ENCODE peak calls at places on chromosomes 6 and 20, in five cellular contexts. Z is GM12878, Y is HepG2, E is K562, Q is A549. T is an unnamed sample.

GRCh38 chr6:25360611-25361010 is 81.4 kb downstream of the CARMIL1 start:
- DNase-seq in Z (no peak), Y (no peak), Q (no peak), E (no peak), T (no peak)

GRCh38 chr6:39029156-39030011 is 19.2 kb upstream of the GLP1R start:
- DNase-seq in Z (no peak), E (peak), Q (peak), Y (peak), T (peak)

GRCh38 chr6:134585529-134585873 is 267.6 kb upstream of the SGK1 start:
- DNase-seq in Q (no peak), Z (no peak), Y (no peak), E (peak), T (no peak)

GRCh38 chr20:24667689-24668383 is 198.4 kb downstream of the SYNDIG1 start:
- DNase-seq in Z (no peak), Q (no peak), Y (no peak), E (no peak), T (no peak)

GRCh38 chr20:42051935-42052334 is 433.8 kb upstream of the CHD6 start:
- DNase-seq in Q (no peak), Z (no peak), Y (no peak), E (no peak), T (no peak)

GRCh38 chr6:47908271-47908670 is 126.4 kb downstream of the OPN5 start:
- DNase-seq in E (no peak), Q (no peak), Z (no peak), Y (no peak), T (no peak)

GRCh38 chr6:41372526-41373366 is 37.3 kb downstream of the NCR2 start:
- DNase-seq in Z (no peak), Q (no peak), Y (peak), E (no peak), T (no peak)

GRCh38 chr20:52402950-52403349 is 211.4 kb upstream of the ZFP64 start:
- DNase-seq in Y (no peak), Z (no peak), Q (no peak), E (no peak), T (no peak)

GRCh38 chr20:6680441-6680840 is 87.0 kb upstream of the BMP2 start:
- DNase-seq in Q (no peak), E (no peak), Y (no peak), Z (no peak), T (no peak)

GRCh38 chr6:408599-409102 is 17.1 kb downstream of the IRF4 start:
- DNase-seq in Y (peak), E (peak), Z (no peak), Q (peak), T (peak)

DNA sequence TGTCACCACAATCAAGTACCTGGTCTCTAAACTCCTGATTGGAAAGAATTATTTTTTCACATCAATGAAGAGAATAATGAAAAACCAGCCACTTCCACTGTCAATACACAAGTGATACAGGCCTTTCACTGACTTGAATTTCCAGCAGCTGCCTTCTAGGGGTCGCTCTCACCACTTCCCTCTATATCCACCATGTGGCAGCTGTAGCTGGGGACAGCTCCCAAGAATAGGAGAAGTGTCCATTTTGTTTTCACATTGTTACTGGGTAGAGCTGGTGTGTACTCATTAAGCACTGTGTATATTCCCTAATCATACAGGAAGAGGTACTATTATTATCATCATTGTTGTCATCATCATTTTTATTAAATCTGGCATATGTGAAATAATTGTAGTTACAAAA is 438.4 kb upstream of the SPTLC3 start:
- DNase-seq in Z (no peak), Q (peak), E (no peak), Y (peak), T (peak)
- TF ChIP-seq CTCF in Z (no peak), Q (peak), E (no peak), Y (peak), T (peak)

GRCh38 chr20:64057628-64058498 is 5.1 kb upstream of the TCEA2 start:
- DNase-seq in Q (peak), Z (no peak), E (peak), Y (peak), T (peak)

GRCh38 chr20:64055893-64056638 is 6.6 kb upstream of the SOX18 start:
- DNase-seq in Z (no peak), Y (peak), E (no peak), Q (peak), T (peak)

GRCh38 chr20:64056639-64056888 is 6.4 kb upstream of the TCEA2 start:
- DNase-seq in Z (no peak), Q (no peak), Y (peak), E (no peak), T (no peak)

GRCh38 chr20:64056889-64057627 is 5.9 kb upstream of the TCEA2 start:
- DNase-seq in E (no peak), Y (no peak), Z (no peak), Q (no peak), T (no peak)

GRCh38 chr20:64058536-64058935 is 4.5 kb upstream of the TCEA2 start:
- DNase-seq in E (no peak), Y (no peak), Z (no peak), Q (no peak), T (no peak)
- TF ChIP-seq MYC in E (no peak), Y (no peak), Z (no peak), Q (no peak), T (no peak)

DNA sequence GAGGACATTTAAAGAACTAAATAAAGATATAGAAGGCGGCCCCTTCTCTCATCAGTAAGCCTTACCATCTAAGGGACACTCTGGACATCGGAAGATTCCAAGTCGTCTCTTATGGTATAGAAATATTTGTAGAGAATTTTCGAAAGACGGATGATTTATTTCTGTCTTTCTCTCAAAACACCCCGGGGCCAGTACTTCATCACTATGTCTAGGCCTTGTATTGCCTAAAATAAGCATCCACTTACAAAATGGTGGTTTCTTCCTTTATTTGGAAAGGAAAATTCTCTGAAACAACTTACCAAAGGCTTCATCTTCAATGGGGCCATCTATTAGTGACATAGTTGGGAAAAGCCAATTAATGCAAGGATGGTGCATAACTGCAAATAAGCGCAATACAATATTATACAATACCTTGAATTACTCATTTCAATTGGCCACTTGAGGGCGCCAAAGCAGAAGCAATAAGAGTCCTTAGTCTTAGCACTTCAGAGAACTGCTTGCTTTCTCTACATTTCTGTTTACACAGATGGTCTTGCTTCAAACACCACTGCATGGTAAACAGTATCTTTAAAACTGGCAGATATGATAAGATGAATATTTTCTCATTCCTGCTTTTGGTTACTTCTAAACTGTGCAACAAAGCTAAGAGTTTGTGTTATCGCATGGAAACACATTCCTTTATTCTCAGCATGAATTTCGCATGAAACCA is 113.2 kb downstream of the VIP start:
- DNase-seq in E (peak), Y (peak), Q (peak), Z (peak), T (peak)
- TF ChIP-seq CTCF in E (peak), Y (peak), Q (peak), Z (peak), T (peak)

GRCh38 chr20:49727894-49728885 is 14.5 kb upstream of the B4GALT5 start:
- DNase-seq in Y (no peak), Q (no peak), E (no peak), Z (no peak), T (no peak)

GRCh38 chr20:49729780-49730179 is 16.1 kb upstream of the B4GALT5 start:
- DNase-seq in Q (no peak), Y (no peak), E (no peak), Z (no peak), T (no peak)

GRCh38 chr20:49727473-49727872 is 13.8 kb upstream of the B4GALT5 start:
- DNase-seq in Y (no peak), E (no peak), Z (no peak), Q (no peak), T (peak)

GRCh38 chr20:49724637-49725606 is 11.2 kb upstream of the B4GALT5 start:
- DNase-seq in Q (no peak), E (peak), Z (no peak), Y (peak), T (peak)

GRCh38 chr20:49725694-49726093 is 12.0 kb upstream of the B4GALT5 start:
- DNase-seq in E (no peak), Q (no peak), Y (no peak), Z (no peak), T (peak)
- TF ChIP-seq MYC in E (no peak), Q (no peak), Y (no peak), Z (no peak), T (no peak)

GRCh38 chr6:37209461-37210205 is 39.7 kb downstream of the PIM1 start:
- DNase-seq in Z (no peak), Y (no peak), E (peak), Q (no peak), T (no peak)

GRCh38 chr6:37208793-37209192 is 38.8 kb downstream of the PIM1 start:
- DNase-seq in Y (no peak), Z (no peak), E (no peak), Q (no peak), T (no peak)

GRCh38 chr6:37207903-37208456 is 38.0 kb downstream of the PIM1 start:
- DNase-seq in E (peak), Y (peak), Z (peak), Q (peak), T (peak)

GRCh38 chr6:37212268-37212667 is 42.3 kb downstream of the PIM1 start:
- DNase-seq in Q (no peak), E (no peak), Y (no peak), Z (no peak), T (no peak)

GRCh38 chr6:37210313-37210898 is 40.5 kb downstream of the PIM1 start:
- DNase-seq in Z (peak), Q (peak), Y (peak), E (peak), T (peak)
- TF ChIP-seq CTCF in Z (peak), Q (peak), Y (peak), E (peak), T (peak)

T was measured in NB4.